ENCODE peak calls at places on chromosome 1, in four cellular contexts. K is psoas muscle, H is RWPE1, X is heart right ventricle. R is an unnamed sample.

GRCh38 chr1:23719162-23719820 is 24.0 kb upstream of the ELOA start:
- DNase-seq in K (peak), H (no peak), X (no peak), R (no peak)

GRCh38 chr1:200139661-200140250 is 112.2 kb downstream of the NR5A2 start:
- DNase-seq in K (no peak), H (peak), X (peak), R (no peak)

GRCh38 chr1:16630661-16631247 is 17.4 kb upstream of the NBPF1 start:
- DNase-seq in K (peak), H (no peak), X (no peak), R (no peak)

GRCh38 chr1:167090289-167090942 is at the start of gene GPA33:
- DNase-seq in K (no peak), H (no peak), X (no peak), R (no peak)

GRCh38 chr1:66271904-66272254 is 262.1 kb upstream of the SGIP1 start:
- DNase-seq in K (peak), H (peak), X (peak), R (no peak)

GRCh38 chr1:199041173-199041914 is 402.5 kb downstream of the PTPRC start:
- DNase-seq in K (no peak), H (no peak), X (no peak), R (no peak)

GRCh38 chr1:221939598-221939997 is 197.7 kb upstream of the DUSP10 start:
- DNase-seq in K (no peak), H (no peak), X (no peak), R (no peak)

GRCh38 chr1:17251699-17252376 is 2.9 kb downstream of the PADI3 start:
- DNase-seq in K (peak), H (peak), X (no peak), R (no peak)

GRCh38 chr1:62271932-62272728 is 47.1 kb downstream of the KANK4 start:
- DNase-seq in K (no peak), H (no peak), X (no peak), R (no peak)

GRCh38 chr1:3577711-3578432 is 33.4 kb downstream of the MEGF6 start:
- DNase-seq in K (no peak), H (no peak), X (no peak), R (no peak)

GRCh38 chr1:231421616-231421970 is 494 bp downstream of the EGLN1 start:
- DNase-seq in K (peak), H (no peak), X (peak), R (no peak)

GRCh38 chr1:66058558-66058957 is 265.9 kb downstream of the PDE4B start:
- DNase-seq in K (no peak), H (no peak), X (no peak), R (no peak)

GRCh38 chr1:247936415-247936814 is 11.7 kb downstream of the OR2AJ1 start:
- DNase-seq in K (no peak), H (no peak), X (no peak), R (no peak)

GRCh38 chr1:187010571-187011309 is 182.0 kb downstream of the PLA2G4A start:
- DNase-seq in K (no peak), H (no peak), X (no peak), R (no peak)

GRCh38 chr1:22271847-22272801 is 129.2 kb upstream of the WNT4 start:
- DNase-seq in K (no peak), H (no peak), X (no peak), R (no peak)
- TF ChIP-seq CTCF in K (no peak), H (no peak), X (no peak), R (no peak)

GRCh38 chr1:10767282-10767681 is 29.2 kb downstream of the CASZ1 start:
- DNase-seq in K (peak), H (no peak), X (no peak), R (no peak)
- H3K27ac ChIP-seq in K (no peak), H (peak), X (peak), R (no peak)

GRCh38 chr1:1973716-1974642 is 29.6 kb downstream of the CFAP74 start:
- DNase-seq in K (peak), H (no peak), X (no peak), R (no peak)
- TF ChIP-seq CTCF in K (no peak), H (no peak), X (no peak), R (no peak)

DNA sequence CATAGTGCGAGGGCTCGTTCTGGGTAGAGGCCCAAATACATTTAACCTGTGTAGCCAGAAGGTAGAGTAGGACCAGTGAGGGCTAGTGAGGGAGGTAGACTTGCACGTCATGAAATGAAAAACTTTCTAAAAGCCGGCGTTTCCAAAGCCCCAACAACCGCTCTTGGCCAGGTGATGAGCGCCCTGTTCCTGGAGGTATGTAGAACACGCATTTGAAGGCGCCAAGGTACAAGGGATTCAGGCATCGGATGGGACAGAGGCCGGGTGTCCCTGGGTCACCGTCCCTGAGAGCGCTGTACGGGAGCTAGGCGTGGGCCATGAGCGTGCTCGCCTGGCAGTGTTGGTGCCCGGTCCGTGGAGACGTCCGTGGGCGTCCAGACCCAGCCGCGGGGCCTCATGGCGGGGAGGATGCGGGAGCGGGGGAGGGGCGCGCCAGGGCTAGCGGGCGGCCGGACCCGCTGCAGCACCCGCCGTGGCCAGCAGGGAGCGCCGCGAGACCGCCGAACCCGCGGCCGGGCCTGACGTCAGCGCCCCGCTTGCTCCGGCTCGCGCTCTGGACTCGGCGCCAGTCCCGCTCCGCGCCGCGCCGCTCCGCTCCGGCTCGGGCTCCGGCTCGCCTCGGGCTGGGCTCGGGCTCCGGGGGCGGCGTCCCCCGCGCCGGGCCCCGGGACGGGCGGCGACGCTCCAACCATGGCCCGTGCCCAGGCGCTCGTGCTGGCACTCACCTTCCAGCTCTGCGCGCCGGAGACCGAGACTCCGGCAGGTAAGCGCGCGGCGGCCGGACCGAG is at the start of gene PTPRU:
- DNase-seq in K (peak), H (peak), X (peak), R (peak)
- H3K27ac ChIP-seq in K (peak), H (peak), X (peak), R (peak)

DNA sequence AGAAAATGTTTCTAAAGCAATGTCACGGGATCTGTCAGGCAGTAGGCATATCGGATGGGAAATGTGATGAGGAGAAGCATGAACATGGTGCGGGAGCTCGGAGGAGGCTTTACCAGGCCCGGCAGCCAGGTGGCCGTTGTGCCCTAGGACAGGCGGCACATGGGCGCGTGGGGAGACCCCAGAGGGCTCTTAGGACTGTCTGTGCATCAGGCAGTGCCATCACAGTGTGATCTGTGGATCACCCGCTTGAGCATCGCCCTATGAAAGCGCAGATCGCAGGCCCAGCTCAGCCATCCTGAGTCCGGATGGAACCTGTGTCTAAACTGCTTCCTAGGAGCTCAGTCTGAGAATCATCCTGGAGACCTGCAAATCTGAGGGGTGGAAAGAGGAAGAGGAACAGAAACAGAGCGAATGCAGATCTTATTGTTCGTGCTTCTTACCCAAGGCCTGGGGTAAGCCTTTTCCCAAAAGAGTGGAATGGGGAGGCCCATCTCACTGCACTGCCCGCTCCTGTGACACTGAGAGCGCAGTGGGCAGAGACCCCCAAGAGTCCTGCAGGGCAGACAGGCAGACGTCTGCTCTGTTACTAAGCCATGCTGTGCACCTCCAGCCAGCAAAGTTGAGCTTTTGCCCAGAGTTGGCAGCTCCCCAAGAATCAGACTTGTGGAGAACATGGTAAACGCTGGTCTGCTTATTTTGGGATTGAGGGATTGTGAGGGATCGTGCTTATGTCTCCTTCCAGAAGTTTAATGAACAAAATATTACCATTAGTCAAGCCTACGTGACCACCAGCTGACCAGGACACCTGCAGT is 251.0 kb downstream of the RHOU start:
- DNase-seq in K (peak), H (no peak), X (peak), R (peak)
- TF ChIP-seq CTCF in K (no peak), H (no peak), X (no peak), R (peak)

GRCh38 chr1:89023026-89023425 is 360 bp upstream of the GBP3 start:
- DNase-seq in K (no peak), H (no peak), X (no peak), R (no peak)
- H3K27ac ChIP-seq in K (peak), H (no peak), X (peak), R (peak)

GRCh38 chr1:113055570-113055969 is 17.4 kb upstream of the LRIG2 start:
- DNase-seq in K (no peak), H (no peak), X (no peak), R (no peak)

GRCh38 chr1:113058861-113059441 is 14.0 kb upstream of the LRIG2 start:
- DNase-seq in K (no peak), H (no peak), X (no peak), R (no peak)

GRCh38 chr1:113053344-113054138 is 19.5 kb upstream of the LRIG2 start:
- DNase-seq in K (no peak), H (no peak), X (no peak), R (no peak)

GRCh38 chr1:113057006-113057405 is 16.0 kb upstream of the LRIG2 start:
- DNase-seq in K (no peak), H (no peak), X (no peak), R (no peak)
- TF ChIP-seq CTCF in K (no peak), H (no peak), X (no peak), R (no peak)

GRCh38 chr1:168285971-168286628 is 5.4 kb downstream of the TBX19 start:
- DNase-seq in K (no peak), H (no peak), X (no peak), R (no peak)
- H3K27ac ChIP-seq in K (no peak), H (no peak), X (no peak), R (no peak)

R was measured in thoracic aorta.